ENCODE peak calls at places on chromosomes 11 and 22, in seven cellular contexts. One of them, this sample, is unnamed.

GRCh38 chr11:122714484-122714883 is 59.0 kb downstream of the UBASH3B start:
- ATAC-seq in stimulated activated naive CD8-positive, alpha-beta T cell treated with anti-CD3 and anti-CD28 coated beads, Interleukin-15, amount 100 ng/mL, for 72 hours: no peak
- ATAC-seq in gastroesophageal sphincter: no peak
- ATAC-seq in activated naive CD8-positive, alpha-beta T cell treated with anti-CD3 and anti-CD28 coated beads, Interleukin-2, amount 10 ng/mL, durations not matched to agents 7 days and 5 days: no peak
- ATAC-seq in SK-N-SH treated with all-trans-retinoic acid at 6 μM for 48 hours: no peak
- ATAC-seq in activated CD8-positive, alpha-beta T cell treated with anti-CD3 and anti-CD28 coated beads, Interleukin-2, amount 10 ng/mL, durations not matched to agents 7 days and 5 days: no peak
- ATAC-seq in right cardiac atrium: peak
- ATAC-seq in this sample: no peak

GRCh38 chr11:130121430-130121978 is 38.1 kb upstream of the ST14 start:
- ATAC-seq in stimulated activated naive CD8-positive, alpha-beta T cell treated with anti-CD3 and anti-CD28 coated beads, Interleukin-15, amount 100 ng/mL, for 72 hours: peak
- ATAC-seq in activated naive CD8-positive, alpha-beta T cell treated with anti-CD3 and anti-CD28 coated beads, Interleukin-2, amount 10 ng/mL, durations not matched to agents 7 days and 5 days: peak
- ATAC-seq in SK-N-SH treated with all-trans-retinoic acid at 6 μM for 48 hours: no peak
- ATAC-seq in activated CD8-positive, alpha-beta T cell treated with anti-CD3 and anti-CD28 coated beads, Interleukin-2, amount 10 ng/mL, durations not matched to agents 7 days and 5 days: peak
- ATAC-seq in right cardiac atrium: no peak
- ATAC-seq in gastroesophageal sphincter: no peak
- ATAC-seq in this sample: no peak

GRCh38 chr11:17163296-17163695 is 44.5 kb downstream of the PIK3C2A start:
- ATAC-seq in stimulated activated naive CD8-positive, alpha-beta T cell treated with anti-CD3 and anti-CD28 coated beads, Interleukin-15, amount 100 ng/mL, for 72 hours: no peak
- ATAC-seq in SK-N-SH treated with all-trans-retinoic acid at 6 μM for 48 hours: no peak
- ATAC-seq in right cardiac atrium: no peak
- ATAC-seq in activated CD8-positive, alpha-beta T cell treated with anti-CD3 and anti-CD28 coated beads, Interleukin-2, amount 10 ng/mL, durations not matched to agents 7 days and 5 days: no peak
- ATAC-seq in activated naive CD8-positive, alpha-beta T cell treated with anti-CD3 and anti-CD28 coated beads, Interleukin-2, amount 10 ng/mL, durations not matched to agents 7 days and 5 days: no peak
- ATAC-seq in gastroesophageal sphincter: no peak
- ATAC-seq in this sample: no peak

GRCh38 chr22:49948573-49948957 is 12.0 kb upstream of the PIM3 start:
- ATAC-seq in activated naive CD8-positive, alpha-beta T cell treated with anti-CD3 and anti-CD28 coated beads, Interleukin-2, amount 10 ng/mL, durations not matched to agents 7 days and 5 days: no peak
- ATAC-seq in gastroesophageal sphincter: no peak
- ATAC-seq in right cardiac atrium: no peak
- ATAC-seq in activated CD8-positive, alpha-beta T cell treated with anti-CD3 and anti-CD28 coated beads, Interleukin-2, amount 10 ng/mL, durations not matched to agents 7 days and 5 days: no peak
- ATAC-seq in SK-N-SH treated with all-trans-retinoic acid at 6 μM for 48 hours: no peak
- ATAC-seq in stimulated activated naive CD8-positive, alpha-beta T cell treated with anti-CD3 and anti-CD28 coated beads, Interleukin-15, amount 100 ng/mL, for 72 hours: peak
- ATAC-seq in this sample: no peak

GRCh38 chr11:3967695-3968094 is 112.2 kb downstream of the STIM1 start:
- ATAC-seq in gastroesophageal sphincter: no peak
- ATAC-seq in right cardiac atrium: no peak
- ATAC-seq in SK-N-SH treated with all-trans-retinoic acid at 6 μM for 48 hours: no peak
- ATAC-seq in stimulated activated naive CD8-positive, alpha-beta T cell treated with anti-CD3 and anti-CD28 coated beads, Interleukin-15, amount 100 ng/mL, for 72 hours: no peak
- ATAC-seq in activated CD8-positive, alpha-beta T cell treated with anti-CD3 and anti-CD28 coated beads, Interleukin-2, amount 10 ng/mL, durations not matched to agents 7 days and 5 days: no peak
- ATAC-seq in activated naive CD8-positive, alpha-beta T cell treated with anti-CD3 and anti-CD28 coated beads, Interleukin-2, amount 10 ng/mL, durations not matched to agents 7 days and 5 days: no peak
- ATAC-seq in this sample: no peak

GRCh38 chr11:123286761-123287160 is 91.7 kb upstream of the CLMP start:
- ATAC-seq in activated CD8-positive, alpha-beta T cell treated with anti-CD3 and anti-CD28 coated beads, Interleukin-2, amount 10 ng/mL, durations not matched to agents 7 days and 5 days: no peak
- ATAC-seq in gastroesophageal sphincter: no peak
- ATAC-seq in stimulated activated naive CD8-positive, alpha-beta T cell treated with anti-CD3 and anti-CD28 coated beads, Interleukin-15, amount 100 ng/mL, for 72 hours: no peak
- ATAC-seq in SK-N-SH treated with all-trans-retinoic acid at 6 μM for 48 hours: no peak
- ATAC-seq in activated naive CD8-positive, alpha-beta T cell treated with anti-CD3 and anti-CD28 coated beads, Interleukin-2, amount 10 ng/mL, durations not matched to agents 7 days and 5 days: no peak
- ATAC-seq in right cardiac atrium: no peak
- ATAC-seq in this sample: no peak

GRCh38 chr11:26490546-26490945 is 81.5 kb downstream of the MUC15 start:
- ATAC-seq in stimulated activated naive CD8-positive, alpha-beta T cell treated with anti-CD3 and anti-CD28 coated beads, Interleukin-15, amount 100 ng/mL, for 72 hours: no peak
- ATAC-seq in activated naive CD8-positive, alpha-beta T cell treated with anti-CD3 and anti-CD28 coated beads, Interleukin-2, amount 10 ng/mL, durations not matched to agents 7 days and 5 days: no peak
- ATAC-seq in activated CD8-positive, alpha-beta T cell treated with anti-CD3 and anti-CD28 coated beads, Interleukin-2, amount 10 ng/mL, durations not matched to agents 7 days and 5 days: no peak
- ATAC-seq in SK-N-SH treated with all-trans-retinoic acid at 6 μM for 48 hours: no peak
- ATAC-seq in right cardiac atrium: no peak
- ATAC-seq in gastroesophageal sphincter: no peak
- ATAC-seq in this sample: no peak

GRCh38 chr22:17777005-17777716 is 2.9 kb upstream of the BID start:
- ATAC-seq in SK-N-SH treated with all-trans-retinoic acid at 6 μM for 48 hours: no peak
- ATAC-seq in activated CD8-positive, alpha-beta T cell treated with anti-CD3 and anti-CD28 coated beads, Interleukin-2, amount 10 ng/mL, durations not matched to agents 7 days and 5 days: peak
- ATAC-seq in activated naive CD8-positive, alpha-beta T cell treated with anti-CD3 and anti-CD28 coated beads, Interleukin-2, amount 10 ng/mL, durations not matched to agents 7 days and 5 days: peak
- ATAC-seq in stimulated activated naive CD8-positive, alpha-beta T cell treated with anti-CD3 and anti-CD28 coated beads, Interleukin-15, amount 100 ng/mL, for 72 hours: peak
- ATAC-seq in gastroesophageal sphincter: no peak
- ATAC-seq in right cardiac atrium: no peak
- ATAC-seq in this sample: peak

GRCh38 chr22:22395230-22395629 is 113.3 kb downstream of the ZNF280B start:
- ATAC-seq in right cardiac atrium: no peak
- ATAC-seq in gastroesophageal sphincter: no peak
- ATAC-seq in stimulated activated naive CD8-positive, alpha-beta T cell treated with anti-CD3 and anti-CD28 coated beads, Interleukin-15, amount 100 ng/mL, for 72 hours: no peak
- ATAC-seq in activated CD8-positive, alpha-beta T cell treated with anti-CD3 and anti-CD28 coated beads, Interleukin-2, amount 10 ng/mL, durations not matched to agents 7 days and 5 days: no peak
- ATAC-seq in activated naive CD8-positive, alpha-beta T cell treated with anti-CD3 and anti-CD28 coated beads, Interleukin-2, amount 10 ng/mL, durations not matched to agents 7 days and 5 days: no peak
- ATAC-seq in SK-N-SH treated with all-trans-retinoic acid at 6 μM for 48 hours: no peak
- ATAC-seq in this sample: peak

GRCh38 chr11:46984987-46985386 is 48.4 kb downstream of the CSTPP1 start:
- ATAC-seq in stimulated activated naive CD8-positive, alpha-beta T cell treated with anti-CD3 and anti-CD28 coated beads, Interleukin-15, amount 100 ng/mL, for 72 hours: no peak
- ATAC-seq in activated CD8-positive, alpha-beta T cell treated with anti-CD3 and anti-CD28 coated beads, Interleukin-2, amount 10 ng/mL, durations not matched to agents 7 days and 5 days: no peak
- ATAC-seq in right cardiac atrium: no peak
- ATAC-seq in gastroesophageal sphincter: no peak
- ATAC-seq in SK-N-SH treated with all-trans-retinoic acid at 6 μM for 48 hours: no peak
- ATAC-seq in activated naive CD8-positive, alpha-beta T cell treated with anti-CD3 and anti-CD28 coated beads, Interleukin-2, amount 10 ng/mL, durations not matched to agents 7 days and 5 days: no peak
- ATAC-seq in this sample: no peak

This sample was measured in stimulated activated memory B cell treated with anti-CD40 and anti-IgM and Interleukin-4, amounts not matched to agents 10 μg/mL and 1 μg/mL and 100 μg/mL, for 72 hours.